ENCODE peak calls at places on chromosome 19, in nine cellular contexts. V is tibial artery, Q is right atrium auricular region, B is lower lobe of right lung, O is AG10803, K is H9, F is tibial nerve, G is left ventricle myocardium inferior, N is endodermal cell. Y is an unnamed sample.

GRCh38 chr19:51002101-51002532 is 713 bp upstream of the KLK8 start:
- DNase-seq in V (no peak), Q (no peak), B (no peak), O (no peak), K (peak; percentile 72), F (no peak), G (no peak), N (peak; percentile 79), Y (no peak)

GRCh38 chr19:40806385-40807146 is 7.6 kb downstream of the EGLN2 start:
- DNase-seq in V (peak; percentile 91), Q (peak; percentile 90), B (peak; percentile 83), O (peak; percentile 93), K (peak; percentile 99), F (peak; percentile 84), G (peak; percentile 77), N (peak; percentile 98), Y (peak; percentile 97)

GRCh38 chr19:3350014-3350663 is 16.2 kb upstream of the NFIC start:
- DNase-seq in V (no peak), Q (no peak), B (no peak), O (no peak), K (no peak), F (no peak), G (no peak), N (no peak), Y (no peak)

GRCh38 chr19:39415111-39416046 is 2.9 kb downstream of the PLEKHG2 start:
- DNase-seq in V (no peak), Q (no peak), B (no peak), O (no peak), K (peak; percentile 74), F (no peak), G (no peak), N (peak; percentile 69), Y (no peak)

GRCh38 chr19:10283301-10283733 is 3.4 kb upstream of the ICAM4 start:
- DNase-seq in V (no peak), Q (no peak), B (peak; percentile 80), O (no peak), K (no peak), F (no peak), G (no peak), N (no peak), Y (no peak)

GRCh38 chr19:3450796-3451411 is 29.4 kb downstream of the SMIM24 start:
- DNase-seq in V (peak; percentile 91), Q (peak; percentile 97), B (peak; percentile 70), O (peak; percentile 99), K (no peak), F (peak; percentile 52), G (peak; percentile 65), N (no peak), Y (no peak)

GRCh38 chr19:4186087-4186993 is 3.9 kb downstream of the ANKRD24 start:
- DNase-seq in V (peak; percentile 41), Q (peak; percentile 60), B (peak; percentile 73), O (peak; percentile 56), K (peak; percentile 93), F (peak; percentile 70), G (peak; percentile 64), N (peak; percentile 98), Y (peak; percentile 92)

GRCh38 chr19:21835429-21835809 is 563 bp downstream of the ZNF43 start:
- DNase-seq in V (no peak), Q (no peak), B (peak; percentile 46), O (no peak), K (no peak), F (no peak), G (no peak), N (no peak), Y (no peak)

GRCh38 chr19:29909545-29909944 is 32.5 kb upstream of the URI1 start:
- DNase-seq in V (no peak), Q (no peak), B (no peak), O (peak; percentile 4), K (no peak), F (no peak), G (no peak), N (no peak), Y (no peak)

GRCh38 chr19:42232435-42232834 is 10.0 kb downstream of the GSK3A start:
- DNase-seq in V (no peak), Q (no peak), B (no peak), O (no peak), K (no peak), F (no peak), G (no peak), N (no peak), Y (no peak)

GRCh38 chr19:10826236-10826635 is 9.8 kb downstream of the TMED1 start:
- DNase-seq in V (no peak), Q (no peak), B (peak; percentile 54), O (no peak), K (no peak), F (no peak), G (peak; percentile 9), N (no peak), Y (no peak)

GRCh38 chr19:46697142-46697960 is 19.6 kb downstream of the PRKD2 start:
- DNase-seq in V (peak; percentile 86), Q (peak; percentile 86), B (peak; percentile 96), O (peak; percentile 70), K (peak; percentile 99), F (peak; percentile 79), G (peak; percentile 89), N (peak; percentile 99), Y (peak; percentile 91)

GRCh38 chr19:20367811-20368294 is 197.7 kb downstream of the ZNF737 start:
- DNase-seq in V (no peak), Q (no peak), B (no peak), O (no peak), K (peak; percentile 75), F (no peak), G (no peak), N (peak; percentile 84), Y (no peak)

GRCh38 chr19:33130433-33130832 is 1.5 kb upstream of the WDR88 start:
- DNase-seq in V (no peak), Q (no peak), B (no peak), O (no peak), K (no peak), F (no peak), G (no peak), N (no peak), Y (no peak)

GRCh38 chr19:33133438-33134031 is 1.6 kb downstream of the WDR88 start:
- DNase-seq in V (no peak), Q (no peak), B (no peak), O (peak; percentile 31), K (peak; percentile 62), F (no peak), G (no peak), N (peak; percentile 69), Y (no peak)

GRCh38 chr19:33132021-33132420 is at the start of gene WDR88:
- DNase-seq in V (no peak), Q (no peak), B (no peak), O (no peak), K (no peak), F (no peak), G (no peak), N (no peak), Y (no peak)

GRCh38 chr19:33134571-33135041 is 2.7 kb downstream of the WDR88 start:
- DNase-seq in V (no peak), Q (no peak), B (no peak), O (no peak), K (peak; percentile 63), F (no peak), G (no peak), N (peak; percentile 80), Y (no peak)

DNA sequence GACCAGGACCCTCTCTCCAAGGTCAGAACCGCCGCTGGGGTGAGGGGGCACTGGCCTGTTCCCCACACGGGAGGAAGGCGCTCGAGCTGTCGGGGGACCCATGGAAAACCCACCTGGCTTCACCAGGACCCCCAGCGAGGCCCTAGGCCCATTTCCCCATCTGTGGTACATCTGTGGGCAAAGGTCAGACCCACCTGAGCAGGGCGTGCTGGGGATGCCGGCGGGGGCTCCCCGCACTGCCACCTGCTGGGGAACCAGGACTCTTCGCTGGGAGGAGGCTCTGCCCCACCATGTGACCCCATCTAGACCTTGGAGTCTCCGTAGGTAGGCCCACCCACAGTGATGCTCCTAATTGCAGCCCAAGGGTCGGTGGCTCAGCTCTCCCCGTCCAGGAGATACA is 511 bp downstream of the WDR88 start:
- DNase-seq in V (no peak), Q (no peak), B (no peak), O (no peak), K (peak; percentile 74), F (no peak), G (no peak), N (peak; percentile 74), Y (no peak)
- TF ChIP-seq CTCF in V (no peak), Q (no peak), B (no peak), O (peak; percentile 3), K (peak; percentile 64), F (no peak), G (no peak), N (peak; percentile 73), Y (peak; percentile 30)

DNA sequence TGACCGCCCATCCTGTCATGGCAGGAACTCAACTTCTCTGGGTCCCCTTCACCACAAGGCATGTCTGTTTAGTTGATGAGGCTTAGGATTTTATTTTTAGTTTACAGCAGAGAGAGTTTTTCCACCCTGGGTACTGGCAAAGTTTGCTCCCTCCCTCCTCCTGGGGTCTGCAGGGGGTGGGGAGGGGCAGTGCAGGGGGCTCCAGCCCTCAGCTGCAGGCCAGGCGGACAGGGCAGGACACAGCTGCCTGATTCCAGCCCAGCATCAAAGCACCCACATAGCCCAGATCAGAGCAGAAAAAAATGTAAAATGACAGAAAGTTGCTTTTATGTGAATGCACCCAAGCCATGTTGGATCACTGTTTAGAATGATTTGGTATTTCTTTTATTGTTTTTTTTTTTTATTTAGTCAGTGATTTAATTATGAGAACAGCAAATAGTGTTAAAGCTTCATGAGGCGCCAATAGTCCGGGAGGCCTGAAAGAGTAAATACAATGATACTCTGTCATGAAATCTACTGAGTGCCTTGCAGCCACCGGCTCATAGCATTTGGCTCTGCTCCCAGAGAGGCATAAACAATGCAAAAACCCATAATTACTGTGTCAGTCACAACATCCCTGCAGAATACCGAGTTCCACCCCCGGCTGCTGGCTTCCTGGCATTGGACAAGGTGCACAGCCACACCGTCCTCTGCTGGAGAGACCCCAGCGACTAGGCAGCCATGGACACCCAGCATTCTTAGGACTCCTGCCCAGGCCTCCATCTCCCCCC is 923.5 kb downstream of the UQCRFS1 start:
- DNase-seq in V (no peak), Q (no peak), B (no peak), O (peak; percentile 64), K (no peak), F (no peak), G (no peak), N (peak; percentile 66), Y (no peak)
- TF ChIP-seq CTCF in V (no peak), Q (no peak), B (no peak), O (no peak), K (no peak), F (no peak), G (no peak), N (no peak), Y (no peak)

GRCh38 chr19:49451430-49452181 is at the start of gene PIH1D1:
- DNase-seq in V (peak; percentile 99), Q (peak; percentile 99), B (peak; percentile 98), O (peak; percentile 99), K (peak; percentile 99), F (peak; percentile 99), G (peak; percentile 96), N (peak; percentile 99), Y (peak; percentile 97)
- TF ChIP-seq CTCF in V (peak; percentile 18), Q (peak; percentile 47), B (no peak), O (peak; percentile 40), K (no peak), F (no peak), G (peak; percentile 46), N (peak; percentile 52), Y (no peak)

DNA sequence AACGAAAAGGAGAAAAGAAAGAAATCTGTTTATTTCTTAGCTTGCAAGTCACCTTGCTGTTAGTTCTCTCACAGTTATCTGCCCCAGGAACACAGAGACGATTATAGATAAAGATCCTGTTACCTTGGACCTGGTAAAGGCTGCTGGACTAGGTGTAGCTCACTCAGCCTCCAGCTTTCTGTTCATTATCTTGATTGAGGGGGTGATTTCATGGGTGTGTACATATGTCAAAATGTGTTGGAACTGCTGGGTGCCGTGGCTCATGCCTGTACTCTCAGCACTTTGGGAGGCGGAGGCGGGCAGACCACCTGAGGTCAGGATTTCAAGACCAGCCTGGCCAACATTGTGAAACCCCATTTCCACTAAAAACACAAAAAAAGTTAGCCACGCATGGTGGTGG is 27.9 kb downstream of the CERS4 start:
- DNase-seq in V (no peak), Q (no peak), B (no peak), O (no peak), K (no peak), F (no peak), G (no peak), N (no peak), Y (no peak)
- TF ChIP-seq CTCF in V (no peak), Q (no peak), B (no peak), O (no peak), K (no peak), F (no peak), G (no peak), N (no peak), Y (no peak)